ENCODE peak calls at places on chromosomes 5 and 9, in nine cellular contexts. Z is lung; P is stimulated activated CD4-positive, alpha-beta T cell treated with anti-CD3 and anti-CD28 coated beads, TNF-alpha, amount 100 ng/mL, for 48 hours; Q is GM12865; Y is RWPE1; C is ACHN; L is osteoblast; A is amygdala; O is T-helper 1 cell. S is an unnamed sample.

GRCh38 chr9:4815381-4815956 is 22.7 kb downstream of the RCL1 start:
- DNase-seq in A (no peak), O (no peak), L (no peak), Y (no peak), P (no peak), Z (no peak), C (no peak), Q (no peak), S (no peak)

GRCh38 chr5:135193213-135194125 is 159.4 kb upstream of the PITX1 start:
- DNase-seq in A (no peak), Y (no peak), P (no peak), Q (no peak), L (peak), C (no peak), Z (no peak), O (no peak), S (no peak)

GRCh38 chr9:77952641-77953341 is 78.8 kb downstream of the GNAQ start:
- DNase-seq in O (no peak), Y (peak), Z (no peak), Q (no peak), P (no peak), A (no peak), L (no peak), C (no peak), S (no peak)

GRCh38 chr5:124034963-124035362 is 523.0 kb downstream of the CSNK1G3 start:
- DNase-seq in P (no peak), O (no peak), Y (no peak), Z (no peak), Q (peak), C (no peak), A (no peak), L (no peak), S (no peak)

GRCh38 chr5:5980601-5981000 is 397.7 kb downstream of the MED10 start:
- DNase-seq in A (no peak), C (no peak), O (no peak), L (no peak), P (no peak), Q (no peak), Z (no peak), Y (no peak), S (no peak)

GRCh38 chr5:59241564-59241963 is 652.0 kb downstream of the PDE4D start:
- DNase-seq in Q (no peak), Z (no peak), C (no peak), P (no peak), A (no peak), L (no peak), Y (no peak), O (no peak), S (no peak)

GRCh38 chr5:78405820-78406750 is 45.7 kb downstream of the SCAMP1 start:
- DNase-seq in Q (peak), Y (peak), P (no peak), A (no peak), C (peak), L (peak), Z (no peak), O (no peak), S (no peak)

GRCh38 chr5:142670811-142671210 is 15.1 kb downstream of the FGF1 start:
- DNase-seq in A (no peak), Q (no peak), P (no peak), Z (no peak), Y (no peak), L (no peak), O (no peak), C (no peak), S (no peak)

GRCh38 chr9:127135056-127135745 is 12.8 kb upstream of the ANGPTL2 start:
- DNase-seq in A (no peak), Q (no peak), O (no peak), C (no peak), Z (no peak), P (no peak), Y (no peak), L (no peak), S (peak)

GRCh38 chr9:137458194-137459146 is 664 bp downstream of the NSMF start:
- DNase-seq in Q (no peak), O (peak), Z (no peak), A (peak), C (peak), P (no peak), Y (peak), L (peak), S (no peak)

GRCh38 chr5:34057118-34057517 is 14.1 kb upstream of the C1QTNF3 start:
- DNase-seq in O (no peak), A (no peak), Q (no peak), P (no peak), C (no peak), Y (no peak), Z (no peak), L (peak), S (no peak)

GRCh38 chr9:16417101-16417500 is 453.4 kb downstream of the BNC2 start:
- DNase-seq in Y (no peak), C (no peak), Z (no peak), L (no peak), Q (peak), P (no peak), A (no peak), O (no peak), S (no peak)

GRCh38 chr5:61582421-61582820 is 250.4 kb downstream of the ZSWIM6 start:
- DNase-seq in A (no peak), Y (no peak), C (no peak), O (no peak), P (no peak), L (no peak), Z (no peak), Q (no peak), S (no peak)

GRCh38 chr5:154535535-154535934 is 57.5 kb upstream of the HAND1 start:
- DNase-seq in Q (no peak), P (no peak), Z (no peak), Y (no peak), O (no peak), A (no peak), L (no peak), C (no peak), S (no peak)

GRCh38 chr5:107957023-107957422 is 286.3 kb upstream of the EFNA5 start:
- DNase-seq in A (no peak), Q (no peak), P (no peak), C (no peak), Y (no peak), L (no peak), Z (no peak), O (no peak), S (no peak)

GRCh38 chr5:33841829-33842228 is 50.0 kb downstream of the ADAMTS12 start:
- DNase-seq in Q (no peak), P (no peak), C (no peak), O (no peak), Y (no peak), A (no peak), L (no peak), Z (no peak), S (no peak)

GRCh38 chr9:134165357-134166315 is 1.3 kb upstream of the RNU6ATAC start:
- DNase-seq in A (no peak), Z (peak), Q (peak), P (no peak), O (no peak), L (no peak), C (peak), Y (peak), S (no peak)

GRCh38 chr9:7432989-7433388 is 366.6 kb downstream of the DMAC1 start:
- DNase-seq in P (no peak), O (no peak), Z (no peak), A (no peak), Y (no peak), C (no peak), Q (no peak), L (no peak), S (no peak)

GRCh38 chr5:139964994-139965565 is 78.0 kb downstream of the NRG2 start:
- DNase-seq in O (no peak), A (no peak), Z (peak), C (no peak), Q (no peak), P (no peak), Y (no peak), L (no peak), S (no peak)

GRCh38 chr5:149959406-149960236 is 937 bp upstream of the SLC26A2 start:
- DNase-seq in Q (peak), L (peak), P (peak), O (peak), A (no peak), C (peak), Y (peak), Z (no peak), S (no peak)

GRCh38 chr9:17776735-17777134 is 197.9 kb downstream of the SH3GL2 start:
- DNase-seq in L (no peak), Q (no peak), A (no peak), Z (no peak), P (no peak), O (no peak), C (no peak), Y (no peak), S (peak)